ENCODE peak calls at places on chromosomes 3 and 15, in five cellular contexts. V, O, C, K and Y are unnamed samples. For H3K4me1, the result is how much of the 10 kb centered on the place peaks cover.

GRCh38 chr3:41477399-41478014 is 278.2 kb downstream of the CTNNB1 start:
- DNase-seq in V (no peak), O (no peak), C (no peak), K (no peak), Y (no peak)

GRCh38 chr15:40388941-40389823 is 6.7 kb downstream of the KNSTRN start:
- DNase-seq in O (no peak), K (no peak), V (no peak), C (peak), Y (no peak)

GRCh38 chr3:144324061-144324460 is 352.4 kb downstream of the DIPK2A start:
- DNase-seq in V (no peak), K (no peak), C (no peak), O (no peak), Y (no peak)

GRCh38 chr3:86995537-86995936 is 4.6 kb upstream of the VGLL3 start:
- DNase-seq in C (peak), O (no peak), K (no peak), V (no peak), Y (peak)

GRCh38 chr3:132788299-132788698 is 66.1 kb upstream of the NPHP3 start:
- DNase-seq in C (peak), K (peak), V (no peak), O (no peak), Y (no peak)

GRCh38 chr3:3069723-3070122 is 40.5 kb downstream of the IL5RA start:
- DNase-seq in K (no peak), O (no peak), C (no peak), V (no peak), Y (peak)

GRCh38 chr3:119912220-119912619 is 130.3 kb downstream of the NR1I2 start:
- DNase-seq in V (no peak), C (peak), O (no peak), K (no peak), Y (peak)

GRCh38 chr3:71511037-71511436 is 72.5 kb downstream of the FOXP1 start:
- DNase-seq in O (no peak), C (peak), V (no peak), K (no peak), Y (peak)

GRCh38 chr15:71691700-71692417 is 118.5 kb upstream of the NR2E3 start:
- DNase-seq in C (peak), O (peak), K (no peak), V (no peak), Y (peak)

GRCh38 chr3:5053021-5053831 is 68.9 kb upstream of the ARL8B start:
- DNase-seq in O (no peak), K (no peak), V (no peak), C (no peak), Y (peak)

GRCh38 chr3:5056005-5056391 is 66.1 kb upstream of the ARL8B start:
- DNase-seq in C (no peak), K (no peak), V (no peak), O (no peak), Y (no peak)

GRCh38 chr3:5054098-5054497 is 68.0 kb upstream of the ARL8B start:
- DNase-seq in O (no peak), C (no peak), K (no peak), V (no peak), Y (no peak)

GRCh38 chr3:5057217-5057616 is 64.9 kb upstream of the ARL8B start:
- DNase-seq in V (no peak), K (no peak), O (no peak), C (no peak), Y (no peak)

GRCh38 chr3:5055352-5056004 is 66.6 kb upstream of the ARL8B start:
- DNase-seq in K (no peak), O (no peak), V (no peak), C (no peak), Y (no peak)
- H3K4me1 ChIP-seq in K (under half), O (under half), V (under half), C (under half), Y (under half)

GRCh38 chr3:129441782-129442181 is 1.8 kb downstream of the IFT122 start:
- DNase-seq in V (no peak), C (no peak), K (no peak), O (no peak), Y (no peak)

GRCh38 chr3:129439381-129439816 is 349 bp downstream of the MBD4 start:
- DNase-seq in K (no peak), V (peak), O (peak), C (peak), Y (no peak)

GRCh38 chr3:129440648-129441190 is 695 bp downstream of the IFT122 start:
- DNase-seq in C (peak), V (no peak), O (no peak), K (no peak), Y (peak)

GRCh38 chr3:129441215-129441614 is 1.2 kb downstream of the IFT122 start:
- DNase-seq in K (no peak), C (peak), O (no peak), V (no peak), Y (no peak)

DNA sequence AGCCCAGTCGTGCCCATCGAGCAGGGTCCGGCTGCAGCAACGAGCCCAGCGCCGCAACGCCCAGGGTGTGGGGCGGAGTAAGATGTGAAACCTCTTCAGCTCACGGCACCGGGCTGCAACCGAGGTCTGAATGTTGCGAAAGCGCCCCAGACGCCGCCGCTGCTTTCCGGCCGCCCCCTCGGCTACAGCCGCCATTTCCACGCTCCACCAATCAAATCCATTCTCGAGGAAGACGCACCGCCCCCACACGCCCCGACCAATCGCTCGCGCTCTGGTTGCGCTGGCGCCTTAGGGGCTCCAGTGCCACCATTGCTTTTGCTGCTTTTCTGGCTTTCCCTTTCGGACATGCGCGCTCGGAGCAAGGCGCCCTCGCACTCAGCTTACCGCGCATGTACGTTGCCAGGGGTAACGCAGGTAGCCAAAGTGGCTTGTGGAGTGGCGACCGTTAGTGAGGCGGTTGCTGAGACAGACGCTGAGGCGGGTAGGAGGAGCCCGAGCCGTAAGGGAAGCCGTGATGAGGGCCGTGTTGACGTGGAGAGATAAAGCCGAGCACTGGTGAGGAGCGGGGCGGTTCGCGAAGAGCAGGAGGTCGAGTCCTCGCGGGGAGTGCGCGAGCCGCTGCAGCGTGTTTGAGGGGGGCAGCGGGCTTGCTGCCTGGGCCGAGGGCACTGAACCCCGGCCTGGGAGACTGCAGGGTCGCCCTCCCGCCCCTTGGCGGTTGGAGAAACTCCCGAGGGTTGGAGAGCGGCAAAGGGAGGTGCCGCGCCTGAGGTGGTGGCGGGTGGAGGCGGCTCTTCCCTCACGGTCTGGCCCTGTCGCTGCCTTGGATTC is at the start of the genes IFT122 and MBD4:
- DNase-seq in V (peak), O (peak), C (peak), K (peak), Y (peak)
- TF ChIP-seq CTCF in V (no peak), O (no peak), C (no peak), K (no peak), Y (no peak)

GRCh38 chr3:64111083-64111482 is 87.8 kb upstream of the PSMD6 start:
- DNase-seq in K (no peak), O (no peak), C (no peak), V (no peak), Y (no peak)
- H3K4me1 ChIP-seq in K (under half), O (under half), C (under half), V (under half), Y (under half)

GRCh38 chr3:184299488-184300376 is 691 bp downstream of the PSMD2 start:
- DNase-seq in V (no peak), C (peak), K (no peak), O (no peak), Y (peak)

GRCh38 chr3:184296616-184297015 is 2.4 kb upstream of the PSMD2 start:
- DNase-seq in K (no peak), C (no peak), O (no peak), V (no peak), Y (no peak)

GRCh38 chr3:184298759-184299487 is at the start of gene PSMD2:
- DNase-seq in O (peak), K (peak), V (peak), C (peak), Y (peak)

GRCh38 chr3:184295771-184296170 is 3.3 kb upstream of the PSMD2 start:
- DNase-seq in O (no peak), V (no peak), C (no peak), K (no peak), Y (no peak)

GRCh38 chr3:184300377-184300717 is 1.3 kb downstream of the PSMD2 start:
- DNase-seq in O (no peak), V (no peak), C (peak), K (no peak), Y (peak)
- TF ChIP-seq CTCF in O (no peak), V (no peak), C (no peak), K (no peak), Y (no peak)